ENCODE peak calls at places on chromosomes 2 and 18, in four cellular contexts. P, O, I and F are unnamed samples. For H3K9me3, the result is how much of the 10 kb centered on the place peaks cover.

GRCh38 chr18:21101172-21101571 is 10.4 kb downstream of the ROCK1 start:
- DNase-seq in I (no peak), P (no peak), O (no peak), F (no peak)

GRCh38 chr2:77484026-77484425 is 38.1 kb downstream of the LRRTM4 start:
- DNase-seq in I (no peak), P (no peak), O (no peak), F (no peak)

GRCh38 chr2:217753460-217754200 is 249.2 kb downstream of the TNS1 start:
- DNase-seq in P (no peak), I (no peak), O (no peak), F (no peak)

GRCh38 chr18:33495278-33495677 is 54.8 kb upstream of the CCDC178 start:
- DNase-seq in I (peak), P (no peak), O (peak), F (peak)

GRCh38 chr2:240237609-240238151 is 97.2 kb upstream of the OTOS start:
- DNase-seq in I (peak), O (peak), P (no peak), F (no peak)

GRCh38 chr2:219527472-219527871 is 13.2 kb downstream of the ASIC4 start:
- DNase-seq in I (no peak), O (no peak), P (no peak), F (no peak)

GRCh38 chr2:149595069-149595963 is 7.7 kb upstream of the MMADHC start:
- DNase-seq in I (peak), P (no peak), O (no peak), F (no peak)

GRCh38 chr2:161486111-161486510 is 70.0 kb downstream of the TBR1 start:
- DNase-seq in I (no peak), P (no peak), O (no peak), F (no peak)

GRCh38 chr2:7525746-7526145 is 608.5 kb downstream of the RNF144A start:
- DNase-seq in P (no peak), I (no peak), O (no peak), F (no peak)

GRCh38 chr2:50658883-50659282 is 373.0 kb downstream of the NRXN1 start:
- DNase-seq in O (no peak), I (no peak), P (no peak), F (no peak)

GRCh38 chr2:168584934-168585333 is 128.9 kb downstream of the CERS6 start:
- DNase-seq in I (no peak), P (no peak), O (no peak), F (no peak)

GRCh38 chr2:85396531-85397470 is 13.4 kb downstream of the CAPG start:
- DNase-seq in O (no peak), I (peak), P (no peak), F (no peak)

GRCh38 chr18:9530226-9531009 is 55.1 kb downstream of the RALBP1 start:
- DNase-seq in O (no peak), P (no peak), I (no peak), F (no peak)

GRCh38 chr2:123359636-123360035 is 665.5 kb upstream of the CNTNAP5 start:
- DNase-seq in I (no peak), O (no peak), P (no peak), F (no peak)
- H3K9me3 ChIP-seq in I (under half), O (under half), P (under half), F (under half)

DNA sequence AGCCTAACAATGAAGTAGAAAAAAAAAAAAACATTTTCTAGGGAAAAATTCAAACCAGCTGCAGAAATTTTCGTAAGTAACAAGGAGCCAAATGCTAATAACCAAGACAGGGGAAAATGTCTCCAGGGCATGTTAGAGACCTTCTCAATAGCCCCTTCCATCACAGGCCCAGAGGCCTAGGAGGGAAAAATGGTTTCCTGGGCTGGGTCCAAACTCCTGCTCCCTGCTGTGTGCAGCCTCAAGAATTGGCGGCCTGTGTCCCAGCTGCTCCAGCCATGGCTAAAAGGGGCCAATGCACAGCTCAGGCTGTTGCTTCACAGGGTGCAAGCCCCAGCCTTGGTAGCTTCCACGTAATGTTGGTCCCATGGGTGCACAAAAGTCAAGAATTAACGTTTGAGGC is 266.2 kb downstream of the ZEB2 start:
- DNase-seq in I (no peak), O (no peak), P (no peak), F (no peak)
- H3K9me3 ChIP-seq in I (under half), O (under half), P (under half), F (under half)

GRCh38 chr2:128259585-128259984 is 59.1 kb downstream of the HS6ST1 start:
- DNase-seq in P (no peak), O (no peak), I (no peak), F (no peak)

GRCh38 chr2:128262315-128263253 is 56.1 kb downstream of the HS6ST1 start:
- DNase-seq in O (peak), I (no peak), P (no peak), F (no peak)

GRCh38 chr2:128258218-128258617 is 60.5 kb downstream of the HS6ST1 start:
- DNase-seq in P (no peak), O (no peak), I (no peak), F (no peak)

GRCh38 chr2:128261245-128262128 is 57.2 kb downstream of the HS6ST1 start:
- DNase-seq in P (no peak), I (no peak), O (no peak), F (no peak)

DNA sequence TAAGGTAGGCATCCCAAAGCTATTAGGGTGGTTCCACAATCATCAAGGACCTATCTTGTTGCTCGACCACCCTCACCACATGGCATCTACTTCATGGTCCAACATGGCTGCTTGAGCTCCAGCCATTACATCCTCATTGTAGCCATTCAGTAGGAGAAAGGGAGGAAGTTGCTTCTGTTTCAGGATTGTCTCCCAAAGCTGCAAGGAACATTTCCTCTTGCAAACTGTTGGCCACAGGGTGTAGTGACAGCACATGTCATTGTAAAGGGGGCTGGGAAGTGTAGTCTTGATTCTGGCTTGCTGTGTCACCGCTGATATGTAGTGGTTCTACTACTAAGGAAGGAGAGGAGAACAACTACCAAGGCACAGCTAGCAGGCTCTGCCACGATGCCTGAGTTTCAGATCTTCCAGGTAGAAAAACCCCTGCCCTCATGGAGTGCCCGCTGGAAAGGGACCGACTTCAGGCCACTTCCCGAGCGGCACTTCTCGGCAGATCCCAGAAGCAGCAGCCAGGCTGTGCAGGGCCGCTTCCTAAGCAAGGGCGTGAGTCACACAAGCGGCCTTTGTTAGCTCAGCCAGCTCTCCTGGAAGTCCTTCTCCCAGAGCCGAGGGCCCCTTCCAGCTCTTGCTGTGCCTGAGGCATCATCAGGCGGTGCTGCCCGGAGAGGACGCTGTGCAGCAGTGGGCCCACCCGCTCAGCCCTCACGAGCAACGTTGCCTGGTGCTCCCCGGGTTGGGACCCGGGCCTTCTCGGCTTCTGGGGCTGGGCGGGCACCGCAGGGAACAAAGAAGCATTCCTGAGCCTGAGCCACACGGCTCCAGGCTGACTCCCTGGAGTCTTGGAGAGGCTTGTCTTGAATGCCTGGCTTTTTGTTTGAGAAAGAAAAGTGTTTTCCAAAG is 58.2 kb downstream of the HS6ST1 start:
- DNase-seq in P (no peak), O (peak), I (peak), F (no peak)
- H3K9me3 ChIP-seq in P (under half), O (under half), I (under half), F (under half)

GRCh38 chr18:14930076-14930475 is 182.1 kb downstream of the ANKRD30B start:
- DNase-seq in I (no peak), P (no peak), O (no peak), F (no peak)
- H3K9me3 ChIP-seq in I (under half), P (under half), O (under half), F (under half)

GRCh38 chr2:115234707-115235106 is 792.3 kb downstream of the DPP10 start:
- DNase-seq in I (no peak), P (no peak), O (no peak), F (no peak)

GRCh38 chr2:115234175-115234574 is 791.7 kb downstream of the DPP10 start:
- DNase-seq in P (no peak), I (no peak), O (no peak), F (no peak)
- H3K9me3 ChIP-seq in P (under half), I (under half), O (under half), F (under half)

GRCh38 chr2:1793001-1793867 is 48.9 kb upstream of the PXDN start:
- DNase-seq in O (no peak), I (no peak), P (no peak), F (no peak)
- H3K9me3 ChIP-seq in O (under half), I (under half), P (under half), F (under half)